ENCODE peak calls at places on chromosomes 1 and 21, in six cellular contexts. D, V, I, P, O and X are unnamed samples.

GRCh38 chr1:181033128-181033798 is 520 bp upstream of the MR1 start:
- DNase-seq in D (peak), V (no peak), I (no peak), P (peak), O (peak), X (no peak)

GRCh38 chr1:1013922-1014617 is 773 bp downstream of the ISG15 start:
- DNase-seq in D (no peak), V (no peak), I (peak), P (no peak), O (no peak), X (no peak)

GRCh38 chr21:41973861-41974751 is 20.3 kb upstream of the C2CD2 start:
- DNase-seq in D (no peak), V (no peak), I (peak), P (peak), O (no peak), X (no peak)

GRCh38 chr1:26724938-26725337 is 29.1 kb downstream of the ARID1A start:
- DNase-seq in D (no peak), V (no peak), I (peak), P (no peak), O (no peak), X (no peak)

GRCh38 chr1:197774691-197775281 is 494 bp downstream of the DENND1B start:
- DNase-seq in D (no peak), V (peak), I (peak), P (peak), O (no peak), X (no peak)

GRCh38 chr1:46303038-46303871 is at the start of the genes LRRC41 and UQCRH:
- DNase-seq in D (peak), V (peak), I (peak), P (peak), O (peak), X (peak)

GRCh38 chr1:170872663-170873062 is 62.7 kb upstream of the MROH9 start:
- DNase-seq in D (no peak), V (no peak), I (no peak), P (no peak), O (no peak), X (no peak)

GRCh38 chr1:1348420-1349255 is 580 bp downstream of the DVL1 start:
- DNase-seq in D (no peak), V (no peak), I (no peak), P (peak), O (no peak), X (no peak)

GRCh38 chr1:5847013-5847654 is 145.1 kb downstream of the NPHP4 start:
- DNase-seq in D (no peak), V (no peak), I (peak), P (peak), O (peak), X (no peak)

GRCh38 chr1:224644553-224645154 is 28.5 kb downstream of the CNIH3 start:
- DNase-seq in D (no peak), V (peak), I (peak), P (peak), O (peak), X (peak)

GRCh38 chr1:20733361-20733975 is 965 bp upstream of the SH2D5 start:
- DNase-seq in D (no peak), V (no peak), I (no peak), P (no peak), O (no peak), X (no peak)

GRCh38 chr1:153651771-153652170 is 6.7 kb upstream of the SNAPIN start:
- DNase-seq in D (no peak), V (no peak), I (no peak), P (no peak), O (no peak), X (no peak)

GRCh38 chr21:44958471-44959191 is 18.8 kb downstream of the SLX9 start:
- DNase-seq in D (no peak), V (peak), I (peak), P (peak), O (no peak), X (no peak)

GRCh38 chr1:171081220-171081993 is 9.3 kb upstream of the FMO3 start:
- DNase-seq in D (peak), V (no peak), I (no peak), P (peak), O (no peak), X (no peak)

GRCh38 chr1:225119307-225119706 is 189.8 kb downstream of the DNAH14 start:
- DNase-seq in D (no peak), V (no peak), I (no peak), P (no peak), O (no peak), X (no peak)

GRCh38 chr1:172408958-172409357 is 11.5 kb upstream of the C1orf105 start:
- DNase-seq in D (no peak), V (no peak), I (no peak), P (no peak), O (no peak), X (no peak)

GRCh38 chr1:153422450-153423068 is 6.2 kb downstream of the S100A7A start:
- DNase-seq in D (no peak), V (peak), I (peak), P (peak), O (peak), X (peak)